ENCODE peak calls at places on chromosomes 1 and 21, in nine cellular contexts. M is thoracic aorta, W is K562, I is stomach, E is Peyer's patch, F is left lung, O is heart right ventricle, B is tibial nerve, R is PC-3. Z is an unnamed sample.
A peak's percentile ranks its signal among the peaks of the same experiment; 100 is the strongest.

GRCh38 chr1:203335503-203335902 is 15.4 kb downstream of the FMOD start:
- DNase-seq in M (no peak), W (no peak), I (peak; percentile 58), E (no peak), F (no peak), O (no peak), B (no peak), R (no peak), Z (no peak)

GRCh38 chr21:17803536-17803935 is 15.6 kb downstream of the C21orf91 start:
- DNase-seq in M (no peak), W (no peak), I (no peak), E (no peak), F (no peak), O (no peak), B (no peak), R (no peak), Z (no peak)

GRCh38 chr1:117683571-117684285 is 77.9 kb downstream of the TENT5C start:
- DNase-seq in M (no peak), W (no peak), I (no peak), E (no peak), F (no peak), O (no peak), B (no peak), R (no peak), Z (no peak)

GRCh38 chr1:7268983-7269382 is 483.7 kb downstream of the CAMTA1 start:
- DNase-seq in M (no peak), W (no peak), I (no peak), E (no peak), F (no peak), O (no peak), B (no peak), R (no peak), Z (no peak)

GRCh38 chr1:110070282-110070967 is at the start of gene ALX3:
- DNase-seq in M (no peak), W (no peak), I (no peak), E (no peak), F (no peak), O (no peak), B (no peak), R (no peak), Z (no peak)

GRCh38 chr1:206698011-206698410 is 13.3 kb downstream of the MAPKAPK2 start:
- DNase-seq in M (no peak), W (no peak), I (no peak), E (no peak), F (no peak), O (no peak), B (no peak), R (no peak), Z (no peak)

GRCh38 chr1:244022301-244022700 is 28.8 kb upstream of the ZBTB18 start:
- DNase-seq in M (no peak), W (no peak), I (no peak), E (no peak), F (no peak), O (no peak), B (no peak), R (peak; percentile 39), Z (no peak)

GRCh38 chr1:17272641-17273040 is 23.7 kb downstream of the PADI3 start:
- DNase-seq in M (no peak), W (no peak), I (no peak), E (peak; percentile 85), F (no peak), O (no peak), B (no peak), R (no peak), Z (no peak)

GRCh38 chr21:42767561-42767835 is 111.8 kb downstream of the WDR4 start:
- DNase-seq in M (no peak), W (no peak), I (no peak), E (no peak), F (no peak), O (no peak), B (no peak), R (no peak), Z (no peak)

GRCh38 chr21:42769820-42770716 is 109.3 kb downstream of the WDR4 start:
- DNase-seq in M (no peak), W (no peak), I (no peak), E (no peak), F (no peak), O (no peak), B (no peak), R (no peak), Z (no peak)

GRCh38 chr21:42768324-42769121 is 110.8 kb downstream of the WDR4 start:
- DNase-seq in M (no peak), W (no peak), I (no peak), E (no peak), F (no peak), O (no peak), B (no peak), R (no peak), Z (no peak)

GRCh38 chr21:42770717-42771502 is 108.4 kb downstream of the WDR4 start:
- DNase-seq in M (no peak), W (no peak), I (no peak), E (no peak), F (no peak), O (no peak), B (no peak), R (no peak), Z (no peak)

DNA sequence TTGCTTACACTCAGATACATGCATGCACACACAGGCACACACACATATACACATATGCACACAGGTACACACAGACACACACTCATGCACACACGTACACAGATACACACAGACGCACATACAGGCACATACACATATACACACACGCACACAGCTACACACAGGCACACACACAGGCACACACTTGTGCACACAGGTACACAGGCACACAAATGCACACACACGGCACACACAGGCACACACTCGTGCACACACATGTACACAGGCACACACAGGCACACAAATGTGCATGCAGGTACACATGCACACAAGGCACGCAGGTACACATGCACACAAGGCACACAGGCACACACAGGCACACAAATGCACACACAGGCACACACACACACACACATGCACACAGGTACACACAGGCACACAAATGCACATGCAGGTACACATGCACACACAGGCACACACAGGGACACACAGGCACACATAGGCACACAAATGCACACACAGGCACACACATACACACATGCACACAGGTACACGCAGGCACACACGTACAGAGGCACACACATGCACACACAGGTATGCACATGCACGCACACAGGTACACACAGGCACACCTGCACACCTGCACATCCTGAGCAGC is 110.0 kb downstream of the WDR4 start:
- DNase-seq in M (no peak), W (no peak), I (no peak), E (no peak), F (no peak), O (no peak), B (no peak), R (no peak), Z (no peak)
- H3K36me3 ChIP-seq in M (no peaks in the 10 kb centered on the region), W (no peaks in the 10 kb centered on the region), I (peaks cover 69% of the 10 kb centered on the region), E (no peaks in the 10 kb centered on the region), F (no peaks in the 10 kb centered on the region), O (no peaks in the 10 kb centered on the region), B (peaks cover under 1% of the 10 kb centered on the region), R (no peaks in the 10 kb centered on the region), Z (no peaks in the 10 kb centered on the region)

GRCh38 chr1:197807739-197808453 is 32.6 kb upstream of the DENND1B start:
- DNase-seq in M (no peak), W (no peak), I (no peak), E (no peak), F (no peak), O (no peak), B (no peak), R (no peak), Z (no peak)

GRCh38 chr1:197806718-197807117 is 31.4 kb upstream of the DENND1B start:
- DNase-seq in M (no peak), W (no peak), I (no peak), E (no peak), F (no peak), O (no peak), B (no peak), R (no peak), Z (no peak)

GRCh38 chr1:197810812-197811211 is 35.5 kb upstream of the DENND1B start:
- DNase-seq in M (no peak), W (no peak), I (no peak), E (no peak), F (no peak), O (no peak), B (no peak), R (no peak), Z (no peak)

GRCh38 chr1:197808843-197809242 is 33.6 kb upstream of the DENND1B start:
- DNase-seq in M (no peak), W (no peak), I (no peak), E (no peak), F (no peak), O (no peak), B (no peak), R (no peak), Z (no peak)

GRCh38 chr1:197807216-197807615 is 31.9 kb upstream of the DENND1B start:
- DNase-seq in M (no peak), W (no peak), I (no peak), E (no peak), F (no peak), O (no peak), B (no peak), R (no peak), Z (no peak)
- H3K27ac ChIP-seq in M (no peak overlapping the region), W (no peak overlapping the region), I (no peak overlapping the region), E (no peak overlapping the region), F (no peak overlapping the region), O (no peak overlapping the region), B (no peak overlapping the region), R (no peak overlapping the region), Z (no peak overlapping the region)

GRCh38 chr1:197200468-197200899 is 54.0 kb upstream of the ASPM start:
- DNase-seq in M (no peak), W (no peak), I (no peak), E (no peak), F (no peak), O (peak; percentile 11), B (peak; percentile 23), R (peak; percentile 16), Z (no peak)
- TF ChIP-seq CTCF in M (no peak), W (no peak), I (no peak), E (no peak), F (no peak), O (no peak), B (no peak), R (no peak), Z (no peak)

GRCh38 chr1:54327386-54328116 is 78.6 kb downstream of the SSBP3 start:
- DNase-seq in M (no peak), W (no peak), I (no peak), E (no peak), F (no peak), O (no peak), B (no peak), R (no peak), Z (no peak)
- H3K36me3 ChIP-seq in M (no peaks in the 10 kb centered on the region), W (peaks cover 11% of the 10 kb centered on the region), I (peaks cover 4% of the 10 kb centered on the region), E (no peaks in the 10 kb centered on the region), F (no peaks in the 10 kb centered on the region), O (no peaks in the 10 kb centered on the region), B (no peaks in the 10 kb centered on the region), R (no peaks in the 10 kb centered on the region), Z (no peaks in the 10 kb centered on the region)